ENCODE peak calls at places on chromosomes 1 and 21, in five cellular contexts. G, X, Z, O and J are unnamed samples.

GRCh38 chr1:61079276-61079897 is 3.0 kb upstream of the NFIA start:
- DNase-seq in X (no peak), Z (no peak), O (no peak), G (peak), J (peak)

GRCh38 chr1:235513495-235514366 is 9.5 kb upstream of the B3GALNT2 start:
- DNase-seq in O (no peak), X (no peak), Z (peak), G (no peak), J (peak)

GRCh38 chr21:37341254-37341960 is 25.2 kb upstream of the DYRK1A start:
- DNase-seq in G (no peak), O (no peak), Z (no peak), X (no peak), J (no peak)

GRCh38 chr1:30258471-30258870 is 464.9 kb downstream of the MATN1 start:
- DNase-seq in X (no peak), Z (no peak), G (no peak), O (no peak), J (no peak)

GRCh38 chr1:218355269-218355668 is 10.1 kb downstream of the TGFB2 start:
- DNase-seq in X (no peak), G (no peak), Z (no peak), O (no peak), J (no peak)

GRCh38 chr1:180611016-180611930 is 20.5 kb upstream of the XPR1 start:
- DNase-seq in X (no peak), G (no peak), Z (peak), O (no peak), J (no peak)

GRCh38 chr1:179366093-179366800 is 476 bp downstream of the AXDND1 start:
- DNase-seq in X (no peak), O (no peak), Z (peak), G (no peak), J (peak)

GRCh38 chr1:52060822-52061221 is 4.7 kb downstream of the BTF3L4 start:
- DNase-seq in Z (no peak), X (no peak), O (no peak), G (no peak), J (no peak)

GRCh38 chr1:153963850-153964331 is 554 bp upstream of the SLC39A1 start:
- DNase-seq in G (peak), Z (no peak), X (no peak), O (no peak), J (peak)